ENCODE peak calls at places on chromosomes 4 and X, in ten cellular contexts. One of them, this sample, is unnamed.

GRCh38 chr4:156642161-156642560 is 329.4 kb downstream of the PDGFC start:
- DNase-seq in posterior cingulate gyrus: no peak
- DNase-seq in AG08396: no peak
- DNase-seq in RWPE1: no peak
- DNase-seq in ureter: no peak
- DNase-seq in activated naive CD4-positive, alpha-beta T cell treated with anti-CD3 and anti-CD28 coated beads, Interleukin-2, amount 50 U/mL, for 72 hours: no peak
- DNase-seq in activated effector memory CD4-positive, alpha-beta T cell treated with anti-CD3 and anti-CD28 coated beads, Interleukin-2, amount 50 U/mL, for 16 hours: no peak
- DNase-seq in T1000: no peak
- DNase-seq in fibroblast of lung: peak; percentile 54
- DNase-seq in CD4-positive, alpha-beta T cell: no peak
- DNase-seq in this sample: peak; percentile 9

GRCh38 chr4:110049951-110050925 is 137.6 kb downstream of the EGF start:
- DNase-seq in AG08396: peak; percentile 47
- DNase-seq in activated naive CD4-positive, alpha-beta T cell treated with anti-CD3 and anti-CD28 coated beads, Interleukin-2, amount 50 U/mL, for 72 hours: peak; percentile 42
- DNase-seq in CD4-positive, alpha-beta T cell: peak; percentile 26
- DNase-seq in fibroblast of lung: peak; percentile 26
- DNase-seq in activated effector memory CD4-positive, alpha-beta T cell treated with anti-CD3 and anti-CD28 coated beads, Interleukin-2, amount 50 U/mL, for 16 hours: peak; percentile 75
- DNase-seq in ureter: no peak
- DNase-seq in posterior cingulate gyrus: no peak
- DNase-seq in RWPE1: peak; percentile 42
- DNase-seq in T1000: no peak
- DNase-seq in this sample: peak; percentile 60

GRCh38 chr4:171629737-171630136 is 183.5 kb upstream of the GALNTL6 start:
- DNase-seq in activated effector memory CD4-positive, alpha-beta T cell treated with anti-CD3 and anti-CD28 coated beads, Interleukin-2, amount 50 U/mL, for 16 hours: no peak
- DNase-seq in ureter: no peak
- DNase-seq in posterior cingulate gyrus: no peak
- DNase-seq in T1000: no peak
- DNase-seq in AG08396: no peak
- DNase-seq in fibroblast of lung: no peak
- DNase-seq in RWPE1: no peak
- DNase-seq in activated naive CD4-positive, alpha-beta T cell treated with anti-CD3 and anti-CD28 coated beads, Interleukin-2, amount 50 U/mL, for 72 hours: no peak
- DNase-seq in CD4-positive, alpha-beta T cell: no peak
- DNase-seq in this sample: no peak

GRCh38 chr4:56360071-56360470 is 27.2 kb downstream of the AASDH start:
- DNase-seq in ureter: no peak
- DNase-seq in posterior cingulate gyrus: no peak
- DNase-seq in AG08396: no peak
- DNase-seq in activated naive CD4-positive, alpha-beta T cell treated with anti-CD3 and anti-CD28 coated beads, Interleukin-2, amount 50 U/mL, for 72 hours: no peak
- DNase-seq in CD4-positive, alpha-beta T cell: no peak
- DNase-seq in T1000: no peak
- DNase-seq in RWPE1: no peak
- DNase-seq in fibroblast of lung: peak; percentile 16
- DNase-seq in activated effector memory CD4-positive, alpha-beta T cell treated with anti-CD3 and anti-CD28 coated beads, Interleukin-2, amount 50 U/mL, for 16 hours: no peak
- DNase-seq in this sample: no peak

GRCh38 chrX:112846114-112846513 is 5.5 kb upstream of the AMOT start:
- DNase-seq in activated effector memory CD4-positive, alpha-beta T cell treated with anti-CD3 and anti-CD28 coated beads, Interleukin-2, amount 50 U/mL, for 16 hours: no peak
- DNase-seq in fibroblast of lung: no peak
- DNase-seq in CD4-positive, alpha-beta T cell: no peak
- DNase-seq in RWPE1: no peak
- DNase-seq in activated naive CD4-positive, alpha-beta T cell treated with anti-CD3 and anti-CD28 coated beads, Interleukin-2, amount 50 U/mL, for 72 hours: no peak
- DNase-seq in posterior cingulate gyrus: no peak
- DNase-seq in T1000: no peak
- DNase-seq in ureter: no peak
- DNase-seq in AG08396: no peak
- DNase-seq in this sample: no peak

GRCh38 chr4:38157592-38157991 is 197.4 kb downstream of the PTTG2 start:
- DNase-seq in posterior cingulate gyrus: no peak
- DNase-seq in RWPE1: peak; percentile 36
- DNase-seq in AG08396: no peak
- DNase-seq in CD4-positive, alpha-beta T cell: no peak
- DNase-seq in fibroblast of lung: no peak
- DNase-seq in activated effector memory CD4-positive, alpha-beta T cell treated with anti-CD3 and anti-CD28 coated beads, Interleukin-2, amount 50 U/mL, for 16 hours: peak; percentile 0
- DNase-seq in activated naive CD4-positive, alpha-beta T cell treated with anti-CD3 and anti-CD28 coated beads, Interleukin-2, amount 50 U/mL, for 72 hours: no peak
- DNase-seq in ureter: no peak
- DNase-seq in T1000: no peak
- DNase-seq in this sample: no peak

GRCh38 chr4:23337292-23337691 is 552.6 kb downstream of the PPARGC1A start:
- DNase-seq in fibroblast of lung: no peak
- DNase-seq in activated naive CD4-positive, alpha-beta T cell treated with anti-CD3 and anti-CD28 coated beads, Interleukin-2, amount 50 U/mL, for 72 hours: no peak
- DNase-seq in T1000: no peak
- DNase-seq in ureter: no peak
- DNase-seq in CD4-positive, alpha-beta T cell: no peak
- DNase-seq in AG08396: no peak
- DNase-seq in activated effector memory CD4-positive, alpha-beta T cell treated with anti-CD3 and anti-CD28 coated beads, Interleukin-2, amount 50 U/mL, for 16 hours: no peak
- DNase-seq in RWPE1: no peak
- DNase-seq in posterior cingulate gyrus: no peak
- DNase-seq in this sample: no peak

GRCh38 chr4:143358923-143359694 is 22.4 kb downstream of the GAB1 start:
- DNase-seq in fibroblast of lung: peak; percentile 69
- DNase-seq in T1000: no peak
- DNase-seq in activated effector memory CD4-positive, alpha-beta T cell treated with anti-CD3 and anti-CD28 coated beads, Interleukin-2, amount 50 U/mL, for 16 hours: peak; percentile 65
- DNase-seq in AG08396: peak; percentile 37
- DNase-seq in activated naive CD4-positive, alpha-beta T cell treated with anti-CD3 and anti-CD28 coated beads, Interleukin-2, amount 50 U/mL, for 72 hours: peak; percentile 24
- DNase-seq in CD4-positive, alpha-beta T cell: no peak
- DNase-seq in ureter: peak; percentile 65
- DNase-seq in posterior cingulate gyrus: no peak
- DNase-seq in RWPE1: peak; percentile 60
- DNase-seq in this sample: peak; percentile 29

GRCh38 chr4:144575181-144575580 is 70.8 kb upstream of the HHIP start:
- DNase-seq in AG08396: no peak
- DNase-seq in ureter: no peak
- DNase-seq in activated effector memory CD4-positive, alpha-beta T cell treated with anti-CD3 and anti-CD28 coated beads, Interleukin-2, amount 50 U/mL, for 16 hours: no peak
- DNase-seq in fibroblast of lung: no peak
- DNase-seq in activated naive CD4-positive, alpha-beta T cell treated with anti-CD3 and anti-CD28 coated beads, Interleukin-2, amount 50 U/mL, for 72 hours: no peak
- DNase-seq in posterior cingulate gyrus: no peak
- DNase-seq in T1000: no peak
- DNase-seq in CD4-positive, alpha-beta T cell: no peak
- DNase-seq in RWPE1: no peak
- DNase-seq in this sample: no peak

GRCh38 chr4:180292339-180292738 is 1950.9 kb upstream of the TENM3 start:
- DNase-seq in AG08396: no peak
- DNase-seq in CD4-positive, alpha-beta T cell: no peak
- DNase-seq in activated effector memory CD4-positive, alpha-beta T cell treated with anti-CD3 and anti-CD28 coated beads, Interleukin-2, amount 50 U/mL, for 16 hours: no peak
- DNase-seq in fibroblast of lung: no peak
- DNase-seq in RWPE1: no peak
- DNase-seq in activated naive CD4-positive, alpha-beta T cell treated with anti-CD3 and anti-CD28 coated beads, Interleukin-2, amount 50 U/mL, for 72 hours: no peak
- DNase-seq in T1000: no peak
- DNase-seq in posterior cingulate gyrus: no peak
- DNase-seq in ureter: no peak
- DNase-seq in this sample: no peak

GRCh38 chr4:8914461-8915171 is 43.0 kb upstream of the HMX1 start:
- DNase-seq in T1000: no peak
- DNase-seq in activated effector memory CD4-positive, alpha-beta T cell treated with anti-CD3 and anti-CD28 coated beads, Interleukin-2, amount 50 U/mL, for 16 hours: peak; percentile 46
- DNase-seq in posterior cingulate gyrus: peak; percentile 53
- DNase-seq in activated naive CD4-positive, alpha-beta T cell treated with anti-CD3 and anti-CD28 coated beads, Interleukin-2, amount 50 U/mL, for 72 hours: peak; percentile 0
- DNase-seq in AG08396: peak; percentile 3
- DNase-seq in RWPE1: no peak
- DNase-seq in CD4-positive, alpha-beta T cell: no peak
- DNase-seq in fibroblast of lung: no peak
- DNase-seq in ureter: peak; percentile 24
- DNase-seq in this sample: no peak

GRCh38 chrX:71292669-71293379 is 8.7 kb upstream of the ITGB1BP2 start:
- DNase-seq in activated effector memory CD4-positive, alpha-beta T cell treated with anti-CD3 and anti-CD28 coated beads, Interleukin-2, amount 50 U/mL, for 16 hours: no peak
- DNase-seq in AG08396: no peak
- DNase-seq in T1000: no peak
- DNase-seq in activated naive CD4-positive, alpha-beta T cell treated with anti-CD3 and anti-CD28 coated beads, Interleukin-2, amount 50 U/mL, for 72 hours: no peak
- DNase-seq in fibroblast of lung: peak; percentile 70
- DNase-seq in posterior cingulate gyrus: no peak
- DNase-seq in ureter: no peak
- DNase-seq in CD4-positive, alpha-beta T cell: no peak
- DNase-seq in RWPE1: no peak
- DNase-seq in this sample: peak; percentile 35

GRCh38 chrX:16836371-16836770 is 33.8 kb downstream of the RBBP7 start:
- DNase-seq in ureter: peak; percentile 47
- DNase-seq in activated naive CD4-positive, alpha-beta T cell treated with anti-CD3 and anti-CD28 coated beads, Interleukin-2, amount 50 U/mL, for 72 hours: no peak
- DNase-seq in posterior cingulate gyrus: no peak
- DNase-seq in T1000: no peak
- DNase-seq in fibroblast of lung: peak; percentile 34
- DNase-seq in activated effector memory CD4-positive, alpha-beta T cell treated with anti-CD3 and anti-CD28 coated beads, Interleukin-2, amount 50 U/mL, for 16 hours: no peak
- DNase-seq in RWPE1: no peak
- DNase-seq in AG08396: no peak
- DNase-seq in CD4-positive, alpha-beta T cell: no peak
- DNase-seq in this sample: no peak

GRCh38 chr4:43242611-43243010 is 350.1 kb downstream of the GRXCR1 start:
- DNase-seq in fibroblast of lung: peak; percentile 90
- DNase-seq in RWPE1: no peak
- DNase-seq in activated effector memory CD4-positive, alpha-beta T cell treated with anti-CD3 and anti-CD28 coated beads, Interleukin-2, amount 50 U/mL, for 16 hours: no peak
- DNase-seq in AG08396: no peak
- DNase-seq in posterior cingulate gyrus: no peak
- DNase-seq in CD4-positive, alpha-beta T cell: no peak
- DNase-seq in activated naive CD4-positive, alpha-beta T cell treated with anti-CD3 and anti-CD28 coated beads, Interleukin-2, amount 50 U/mL, for 72 hours: no peak
- DNase-seq in T1000: no peak
- DNase-seq in ureter: no peak
- DNase-seq in this sample: no peak

GRCh38 chrX:86171366-86171765 is 23.1 kb downstream of the DACH2 start:
- DNase-seq in RWPE1: no peak
- DNase-seq in fibroblast of lung: no peak
- DNase-seq in posterior cingulate gyrus: no peak
- DNase-seq in CD4-positive, alpha-beta T cell: no peak
- DNase-seq in T1000: no peak
- DNase-seq in activated naive CD4-positive, alpha-beta T cell treated with anti-CD3 and anti-CD28 coated beads, Interleukin-2, amount 50 U/mL, for 72 hours: no peak
- DNase-seq in activated effector memory CD4-positive, alpha-beta T cell treated with anti-CD3 and anti-CD28 coated beads, Interleukin-2, amount 50 U/mL, for 16 hours: no peak
- DNase-seq in ureter: no peak
- DNase-seq in AG08396: peak; percentile 7
- DNase-seq in this sample: no peak

GRCh38 chr4:137531951-137532868 is at the start of gene PCDH18:
- DNase-seq in posterior cingulate gyrus: peak; percentile 76
- DNase-seq in activated naive CD4-positive, alpha-beta T cell treated with anti-CD3 and anti-CD28 coated beads, Interleukin-2, amount 50 U/mL, for 72 hours: no peak
- DNase-seq in fibroblast of lung: peak; percentile 97
- DNase-seq in ureter: peak; percentile 90
- DNase-seq in T1000: no peak
- DNase-seq in activated effector memory CD4-positive, alpha-beta T cell treated with anti-CD3 and anti-CD28 coated beads, Interleukin-2, amount 50 U/mL, for 16 hours: peak; percentile 63
- DNase-seq in AG08396: peak; percentile 80
- DNase-seq in CD4-positive, alpha-beta T cell: peak; percentile 0
- DNase-seq in RWPE1: peak; percentile 25
- DNase-seq in this sample: peak; percentile 91

GRCh38 chr4:164779811-164780216 is 25.9 kb downstream of the SMIM31 start:
- DNase-seq in activated naive CD4-positive, alpha-beta T cell treated with anti-CD3 and anti-CD28 coated beads, Interleukin-2, amount 50 U/mL, for 72 hours: peak; percentile 8
- DNase-seq in T1000: no peak
- DNase-seq in posterior cingulate gyrus: no peak
- DNase-seq in ureter: no peak
- DNase-seq in activated effector memory CD4-positive, alpha-beta T cell treated with anti-CD3 and anti-CD28 coated beads, Interleukin-2, amount 50 U/mL, for 16 hours: no peak
- DNase-seq in RWPE1: peak; percentile 31
- DNase-seq in CD4-positive, alpha-beta T cell: no peak
- DNase-seq in fibroblast of lung: peak; percentile 45
- DNase-seq in AG08396: peak; percentile 27
- DNase-seq in this sample: peak; percentile 64

GRCh38 chr4:75831856-75832405 is 70.3 kb downstream of the PPEF2 start:
- DNase-seq in ureter: no peak
- DNase-seq in fibroblast of lung: no peak
- DNase-seq in activated effector memory CD4-positive, alpha-beta T cell treated with anti-CD3 and anti-CD28 coated beads, Interleukin-2, amount 50 U/mL, for 16 hours: no peak
- DNase-seq in T1000: no peak
- DNase-seq in posterior cingulate gyrus: no peak
- DNase-seq in AG08396: no peak
- DNase-seq in RWPE1: no peak
- DNase-seq in activated naive CD4-positive, alpha-beta T cell treated with anti-CD3 and anti-CD28 coated beads, Interleukin-2, amount 50 U/mL, for 72 hours: no peak
- DNase-seq in CD4-positive, alpha-beta T cell: no peak
- DNase-seq in this sample: no peak

GRCh38 chrX:100995469-100995868 is 26.0 kb downstream of the ARL13A start:
- DNase-seq in fibroblast of lung: peak; percentile 91
- DNase-seq in RWPE1: peak; percentile 50
- DNase-seq in posterior cingulate gyrus: peak; percentile 86
- DNase-seq in CD4-positive, alpha-beta T cell: no peak
- DNase-seq in T1000: peak; percentile 1
- DNase-seq in activated naive CD4-positive, alpha-beta T cell treated with anti-CD3 and anti-CD28 coated beads, Interleukin-2, amount 50 U/mL, for 72 hours: peak; percentile 6
- DNase-seq in activated effector memory CD4-positive, alpha-beta T cell treated with anti-CD3 and anti-CD28 coated beads, Interleukin-2, amount 50 U/mL, for 16 hours: peak; percentile 61
- DNase-seq in ureter: no peak
- DNase-seq in AG08396: peak; percentile 69
- DNase-seq in this sample: peak; percentile 60

GRCh38 chr4:1763550-1764080 is 29.5 kb upstream of the FGFR3 start:
- DNase-seq in T1000: no peak
- DNase-seq in activated naive CD4-positive, alpha-beta T cell treated with anti-CD3 and anti-CD28 coated beads, Interleukin-2, amount 50 U/mL, for 72 hours: no peak
- DNase-seq in fibroblast of lung: peak; percentile 42
- DNase-seq in AG08396: peak; percentile 91
- DNase-seq in CD4-positive, alpha-beta T cell: no peak
- DNase-seq in ureter: no peak
- DNase-seq in activated effector memory CD4-positive, alpha-beta T cell treated with anti-CD3 and anti-CD28 coated beads, Interleukin-2, amount 50 U/mL, for 16 hours: no peak
- DNase-seq in RWPE1: no peak
- DNase-seq in posterior cingulate gyrus: no peak
- DNase-seq in this sample: peak; percentile 82